ENCODE peak calls at places on chromosomes 16 and 17, in five cellular contexts. G is activated naive CD8-positive, alpha-beta T cell treated with anti-CD3 and anti-CD28 coated beads, Interleukin-2, amount 50 U/mL, for 24 hours; M is epithelial cell of proximal tubule; S is ACHN; W is stimulated activated CD4-positive, alpha-beta T cell treated with anti-CD3 and anti-CD28 coated beads, TNF-alpha, amount 100 ng/mL, for 48 hours. F is an unnamed sample.

GRCh38 chr17:38320482-38320881 is 23.3 kb downstream of the GPR179 start:
- DNase-seq in G (no peak), M (no peak), S (no peak), W (no peak), F (no peak)

GRCh38 chr17:71115669-71115972 is 946.3 kb downstream of the KCNJ2 start:
- DNase-seq in G (no peak), M (no peak), S (no peak), W (no peak), F (no peak)

GRCh38 chr16:13961099-13961811 is 41.3 kb downstream of the ERCC4 start:
- DNase-seq in G (no peak), M (no peak), S (no peak), W (no peak), F (no peak)

GRCh38 chr17:78884148-78884870 is 18.7 kb downstream of the CEP295NL start:
- DNase-seq in G (no peak), M (no peak), S (peak; percentile 38), W (no peak), F (no peak)

GRCh38 chr17:45667591-45668171 is 116.4 kb upstream of the CRHR1 start:
- DNase-seq in G (no peak), M (no peak), S (no peak), W (no peak), F (no peak)

GRCh38 chr17:58381124-58381838 is 29.3 kb upstream of the SUPT4H1 start:
- DNase-seq in G (no peak), M (no peak), S (no peak), W (no peak), F (no peak)

GRCh38 chr17:56987283-56987834 is 9.4 kb downstream of the SCPEP1 start:
- DNase-seq in G (no peak), M (no peak), S (no peak), W (no peak), F (no peak)

GRCh38 chr17:59764292-59764741 is 56.9 kb downstream of the VMP1 start:
- DNase-seq in G (peak; percentile 49), M (no peak), S (no peak), W (no peak), F (no peak)

GRCh38 chr17:80862341-80862969 is 129.2 kb upstream of the CHMP6 start:
- DNase-seq in G (no peak), M (no peak), S (no peak), W (no peak), F (no peak)

GRCh38 chr16:67571981-67572431 is 9.7 kb downstream of the CTCF start:
- DNase-seq in G (no peak), M (no peak), S (no peak), W (no peak), F (no peak)

GRCh38 chr17:50507871-50508572 is at the start of gene MYCBPAP:
- DNase-seq in G (peak; percentile 85), M (no peak), S (no peak), W (peak; percentile 63), F (peak; percentile 59)

GRCh38 chr17:80959330-80960036 is 32.2 kb upstream of the CHMP6 start:
- DNase-seq in G (no peak), M (no peak), S (no peak), W (no peak), F (no peak)

GRCh38 chr16:48619547-48619946 is 9.6 kb upstream of the N4BP1 start:
- DNase-seq in G (no peak), M (no peak), S (no peak), W (no peak), F (no peak)

GRCh38 chr17:48310748-48311213 is 119.2 kb downstream of the SKAP1 start:
- DNase-seq in G (no peak), M (no peak), S (peak; percentile 40), W (no peak), F (no peak)

GRCh38 chr17:74987909-74988711 is 678 bp downstream of the CDR2L start:
- DNase-seq in G (peak; percentile 29), M (no peak), S (peak; percentile 81), W (no peak), F (peak; percentile 77)

GRCh38 chr17:32383926-32384434 is 34.0 kb downstream of the ZNF207 start:
- DNase-seq in G (no peak), M (no peak), S (no peak), W (no peak), F (no peak)

GRCh38 chr16:86685071-86685470 is 106.7 kb downstream of the FOXL1 start:
- DNase-seq in G (no peak), M (no peak), S (no peak), W (no peak), F (no peak)

GRCh38 chr16:503150-504071 is 24.1 kb upstream of the CAPN15 start:
- DNase-seq in G (no peak), M (no peak), S (no peak), W (no peak), F (no peak)

GRCh38 chr17:68738044-68738443 is 136.9 kb upstream of the FAM20A start:
- DNase-seq in G (no peak), M (peak; percentile 37), S (no peak), W (no peak), F (no peak)

GRCh38 chr17:78573955-78574354 is 3.2 kb downstream of the DNAH17 start:
- DNase-seq in G (no peak), M (no peak), S (no peak), W (no peak), F (no peak)

GRCh38 chr16:27748868-27749546 is 199.1 kb downstream of the KATNIP start:
- DNase-seq in G (peak; percentile 4), M (peak; percentile 70), S (peak; percentile 81), W (no peak), F (peak; percentile 84)

GRCh38 chr16:75908718-75909117 is 182.4 kb upstream of the CPHXL start:
- DNase-seq in G (no peak), M (no peak), S (no peak), W (no peak), F (no peak)

GRCh38 chr17:8830141-8830540 is 31.0 kb upstream of the MFSD6L start:
- DNase-seq in G (no peak), M (no peak), S (no peak), W (no peak), F (no peak)

GRCh38 chr16:61654962-61655361 is 381.3 kb downstream of the CDH8 start:
- DNase-seq in G (no peak), M (no peak), S (no peak), W (no peak), F (no peak)

GRCh38 chr17:45857977-45858708 is 13.5 kb downstream of the SPPL2C start:
- DNase-seq in G (no peak), M (no peak), S (peak; percentile 55), W (no peak), F (peak; percentile 57)

GRCh38 chr17:67121317-67121887 is 77.0 kb downstream of the CACNG1 start:
- DNase-seq in G (no peak), M (no peak), S (no peak), W (no peak), F (no peak)

GRCh38 chr16:73060948-73061495 is 13.1 kb upstream of the ZFHX3 start:
- DNase-seq in G (no peak), M (no peak), S (no peak), W (no peak), F (no peak)

GRCh38 chr16:25823891-25824290 is 132.1 kb downstream of the HS3ST4 start:
- DNase-seq in G (no peak), M (no peak), S (peak; percentile 32), W (no peak), F (no peak)

GRCh38 chr17:76696763-76697701 is 13.7 kb downstream of the MXRA7 start:
- DNase-seq in G (no peak), M (no peak), S (no peak), W (no peak), F (no peak)

GRCh38 chr16:12426122-12426521 is 377.6 kb downstream of the CPPED1 start:
- DNase-seq in G (no peak), M (no peak), S (no peak), W (no peak), F (no peak)

GRCh38 chr16:48617711-48618148 is 7.8 kb upstream of the N4BP1 start:
- DNase-seq in G (no peak), M (no peak), S (no peak), W (no peak), F (no peak)

GRCh38 chr17:18208092-18208491 is 17.3 kb upstream of the LLGL1 start:
- DNase-seq in G (no peak), M (no peak), S (no peak), W (no peak), F (no peak)

GRCh38 chr17:71063127-71063526 is 893.8 kb downstream of the KCNJ2 start:
- DNase-seq in G (no peak), M (no peak), S (no peak), W (no peak), F (no peak)

F was measured in HTR-8/SVneo.